ENCODE peak calls at places on chromosomes 5 and 9, in six cellular contexts. One of them, this sample, is unnamed.

GRCh38 chr5:78677777-78678668 is 29.5 kb upstream of the LHFPL2 start:
- DNase-seq in mesenchymal stem cell: peak
- DNase-seq in H1: no peak
- DNase-seq in H9: no peak
- DNase-seq in mesendoderm: peak
- DNase-seq in neuronal stem cell: no peak
- DNase-seq in this sample: peak

GRCh38 chr5:35319231-35320002 is 89.1 kb upstream of the PRLR start:
- DNase-seq in mesendoderm: no peak
- DNase-seq in neuronal stem cell: no peak
- DNase-seq in H9: no peak
- DNase-seq in mesenchymal stem cell: peak
- DNase-seq in H1: no peak
- DNase-seq in this sample: peak

GRCh38 chr9:91966503-91966902 is 16.5 kb upstream of the ROR2 start:
- DNase-seq in neuronal stem cell: no peak
- DNase-seq in H1: no peak
- DNase-seq in mesendoderm: no peak
- DNase-seq in H9: no peak
- DNase-seq in mesenchymal stem cell: no peak
- DNase-seq in this sample: peak

GRCh38 chr5:148967783-148968182 is 95.1 kb downstream of the SH3TC2 start:
- DNase-seq in mesendoderm: no peak
- DNase-seq in mesenchymal stem cell: peak
- DNase-seq in H1: no peak
- DNase-seq in neuronal stem cell: no peak
- DNase-seq in H9: no peak
- DNase-seq in this sample: no peak

GRCh38 chr5:150340614-150341265 is 16.8 kb upstream of the TCOF1 start:
- DNase-seq in H1: no peak
- DNase-seq in neuronal stem cell: no peak
- DNase-seq in mesendoderm: no peak
- DNase-seq in mesenchymal stem cell: no peak
- DNase-seq in H9: no peak
- DNase-seq in this sample: no peak

GRCh38 chr9:36191290-36191645 is 547 bp downstream of the CLTA start:
- DNase-seq in H1: no peak
- DNase-seq in H9: no peak
- DNase-seq in mesendoderm: peak
- DNase-seq in mesenchymal stem cell: peak
- DNase-seq in neuronal stem cell: no peak
- DNase-seq in this sample: no peak

GRCh38 chr5:120576588-120576987 is 112.5 kb downstream of the PRR16 start:
- DNase-seq in H9: peak
- DNase-seq in mesendoderm: peak
- DNase-seq in neuronal stem cell: no peak
- DNase-seq in mesenchymal stem cell: no peak
- DNase-seq in H1: no peak
- DNase-seq in this sample: no peak

GRCh38 chr5:137995077-137995746 is 37.7 kb downstream of the FAM13B start:
- DNase-seq in H9: no peak
- DNase-seq in mesendoderm: no peak
- DNase-seq in mesenchymal stem cell: peak
- DNase-seq in neuronal stem cell: no peak
- DNase-seq in H1: no peak
- DNase-seq in this sample: peak

GRCh38 chr5:78405820-78406750 is 45.7 kb downstream of the SCAMP1 start:
- DNase-seq in H1: no peak
- DNase-seq in mesendoderm: no peak
- DNase-seq in neuronal stem cell: no peak
- DNase-seq in H9: no peak
- DNase-seq in mesenchymal stem cell: peak
- DNase-seq in this sample: peak

GRCh38 chr5:68894673-68895072 is 199.1 kb upstream of the SLC30A5 start:
- DNase-seq in H9: no peak
- DNase-seq in mesendoderm: peak
- DNase-seq in mesenchymal stem cell: no peak
- DNase-seq in neuronal stem cell: no peak
- DNase-seq in H1: no peak
- DNase-seq in this sample: no peak

GRCh38 chr9:106532616-106533015 is 330.4 kb upstream of the ZNF462 start:
- DNase-seq in H1: no peak
- DNase-seq in mesendoderm: no peak
- DNase-seq in H9: peak
- DNase-seq in mesenchymal stem cell: no peak
- DNase-seq in neuronal stem cell: no peak
- DNase-seq in this sample: no peak

DNA sequence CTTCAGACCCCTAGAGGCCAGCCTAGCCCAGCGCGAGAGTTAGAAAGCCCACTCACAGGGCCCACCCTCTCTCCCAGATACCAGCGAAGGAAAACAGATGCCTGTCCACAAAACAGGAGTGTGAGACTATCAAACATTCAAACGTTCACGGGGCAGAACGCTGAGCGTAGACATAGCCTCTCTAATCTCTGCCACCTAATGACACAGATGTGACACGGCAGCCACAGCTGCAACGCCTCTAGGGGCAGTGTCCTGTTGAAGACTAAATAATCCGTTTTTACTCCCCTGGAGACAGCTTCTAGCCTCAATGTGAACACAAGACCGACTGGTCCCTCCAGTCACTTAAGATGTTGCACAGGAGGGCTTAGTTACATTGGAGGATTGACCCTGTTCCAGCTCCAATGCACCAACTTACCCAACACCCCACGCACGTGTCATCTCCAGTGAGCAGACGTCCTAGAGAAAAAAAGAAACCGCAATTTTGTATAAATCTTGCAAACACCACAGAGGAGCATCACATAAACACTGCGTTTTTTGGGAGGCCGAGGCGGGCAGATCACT is 14.3 kb downstream of the DIPK1B start:
- DNase-seq in mesendoderm: peak
- DNase-seq in H9: no peak
- DNase-seq in mesenchymal stem cell: peak
- DNase-seq in H1: no peak
- DNase-seq in neuronal stem cell: no peak
- DNase-seq in this sample: peak
- H3K4ac ChIP-seq in mesendoderm: no peak
- H3K4ac ChIP-seq in H9: no peak
- H3K4ac ChIP-seq in mesenchymal stem cell: no peak
- H3K4ac ChIP-seq in H1: no peak
- H3K4ac ChIP-seq in neuronal stem cell: no peak
- H3K4ac ChIP-seq in this sample: no peak

GRCh38 chr5:76386360-76386759 is 16.7 kb upstream of the IQGAP2 start:
- DNase-seq in mesenchymal stem cell: no peak
- DNase-seq in H1: no peak
- DNase-seq in H9: no peak
- DNase-seq in neuronal stem cell: no peak
- DNase-seq in mesendoderm: no peak
- DNase-seq in this sample: no peak

GRCh38 chr5:76388791-76389512 is 14.1 kb upstream of the IQGAP2 start:
- DNase-seq in H1: no peak
- DNase-seq in neuronal stem cell: no peak
- DNase-seq in mesendoderm: no peak
- DNase-seq in H9: no peak
- DNase-seq in mesenchymal stem cell: no peak
- DNase-seq in this sample: no peak

GRCh38 chr5:76389513-76390154 is 13.5 kb upstream of the IQGAP2 start:
- DNase-seq in H9: no peak
- DNase-seq in mesenchymal stem cell: no peak
- DNase-seq in H1: no peak
- DNase-seq in neuronal stem cell: no peak
- DNase-seq in mesendoderm: no peak
- DNase-seq in this sample: no peak

GRCh38 chr5:76385540-76385939 is 17.5 kb upstream of the IQGAP2 start:
- DNase-seq in mesenchymal stem cell: no peak
- DNase-seq in neuronal stem cell: no peak
- DNase-seq in mesendoderm: no peak
- DNase-seq in H9: no peak
- DNase-seq in H1: no peak
- DNase-seq in this sample: no peak

DNA sequence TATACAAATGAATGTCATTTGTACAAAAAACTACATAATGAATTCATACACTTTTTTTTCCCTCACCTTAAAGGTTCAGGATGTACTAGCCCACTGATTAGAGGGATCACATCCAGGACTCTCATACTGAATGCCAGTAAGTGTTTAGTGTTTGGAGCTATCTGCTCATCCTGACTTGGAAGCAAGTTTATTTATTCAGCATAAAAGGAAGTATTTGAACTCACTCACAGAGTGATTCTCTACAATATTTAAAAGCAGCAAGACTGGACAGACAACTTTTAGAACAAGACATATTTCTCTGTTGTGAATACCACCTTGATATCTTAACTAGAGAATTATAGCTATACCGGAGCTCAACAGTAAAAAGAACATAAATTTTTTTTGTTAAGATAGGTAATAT is 14.8 kb upstream of the IQGAP2 start:
- DNase-seq in mesenchymal stem cell: no peak
- DNase-seq in mesendoderm: no peak
- DNase-seq in H1: no peak
- DNase-seq in H9: no peak
- DNase-seq in neuronal stem cell: no peak
- DNase-seq in this sample: no peak
- H3K4ac ChIP-seq in mesenchymal stem cell: no peak
- H3K4ac ChIP-seq in mesendoderm: no peak
- H3K4ac ChIP-seq in H1: no peak
- H3K4ac ChIP-seq in H9: no peak
- H3K4ac ChIP-seq in neuronal stem cell: no peak
- H3K4ac ChIP-seq in this sample: no peak

GRCh38 chr5:9514968-9515367 is 30.9 kb downstream of the SEMA5A start:
- DNase-seq in mesendoderm: no peak
- DNase-seq in H9: no peak
- DNase-seq in mesenchymal stem cell: no peak
- DNase-seq in H1: no peak
- DNase-seq in neuronal stem cell: no peak
- DNase-seq in this sample: no peak
- H3K4ac ChIP-seq in mesendoderm: no peak
- H3K4ac ChIP-seq in H9: no peak
- H3K4ac ChIP-seq in mesenchymal stem cell: no peak
- H3K4ac ChIP-seq in H1: no peak
- H3K4ac ChIP-seq in neuronal stem cell: no peak
- H3K4ac ChIP-seq in this sample: no peak

GRCh38 chr9:77735515-77735914 is 87.4 kb upstream of the GNA14 start:
- DNase-seq in H9: no peak
- DNase-seq in H1: no peak
- DNase-seq in mesendoderm: peak
- DNase-seq in neuronal stem cell: no peak
- DNase-seq in mesenchymal stem cell: no peak
- DNase-seq in this sample: peak
- H3K4ac ChIP-seq in H9: no peak
- H3K4ac ChIP-seq in H1: no peak
- H3K4ac ChIP-seq in mesendoderm: no peak
- H3K4ac ChIP-seq in neuronal stem cell: no peak
- H3K4ac ChIP-seq in mesenchymal stem cell: no peak
- H3K4ac ChIP-seq in this sample: peak

DNA sequence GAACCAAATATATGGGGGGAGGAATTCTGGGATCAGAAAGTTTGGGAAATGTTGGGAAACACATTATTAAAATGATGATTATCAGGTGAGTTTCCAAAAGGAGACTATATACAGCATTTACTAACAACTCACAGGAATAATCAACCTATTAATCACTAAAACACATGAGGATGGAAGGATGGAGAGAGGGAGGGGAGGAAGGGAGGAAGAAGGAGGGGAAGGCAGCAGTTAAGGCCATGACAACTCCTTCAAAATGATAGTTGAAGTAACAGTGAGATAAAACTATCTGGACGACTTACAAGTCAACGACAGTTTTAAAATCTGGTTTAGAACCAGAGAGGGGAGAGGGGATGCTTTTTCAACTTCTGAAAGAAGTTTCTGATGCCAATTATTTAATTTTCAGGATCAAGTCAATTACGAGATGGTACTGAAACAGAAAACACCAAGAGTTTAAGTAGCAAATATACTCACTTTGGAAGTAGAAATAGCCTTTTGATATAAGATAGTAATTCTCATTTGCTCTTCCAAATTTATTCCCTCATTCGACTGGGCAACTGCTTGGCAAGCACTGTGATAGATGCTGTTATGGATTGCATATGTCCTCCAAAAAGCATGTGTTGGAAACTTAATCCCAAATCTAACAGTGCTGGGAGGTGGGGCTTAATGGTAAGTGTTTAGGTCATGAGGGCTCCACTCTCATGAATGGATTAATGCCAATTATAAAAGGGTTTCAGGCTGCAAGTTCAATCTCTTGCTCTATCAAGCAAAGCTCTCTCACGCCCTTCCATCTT is 30.4 kb downstream of the FBXW11 start:
- DNase-seq in H9: no peak
- DNase-seq in mesenchymal stem cell: no peak
- DNase-seq in mesendoderm: no peak
- DNase-seq in neuronal stem cell: no peak
- DNase-seq in H1: no peak
- DNase-seq in this sample: no peak
- H3K4ac ChIP-seq in H9: no peak
- H3K4ac ChIP-seq in mesenchymal stem cell: no peak
- H3K4ac ChIP-seq in mesendoderm: no peak
- H3K4ac ChIP-seq in neuronal stem cell: no peak
- H3K4ac ChIP-seq in H1: no peak
- H3K4ac ChIP-seq in this sample: no peak

DNA sequence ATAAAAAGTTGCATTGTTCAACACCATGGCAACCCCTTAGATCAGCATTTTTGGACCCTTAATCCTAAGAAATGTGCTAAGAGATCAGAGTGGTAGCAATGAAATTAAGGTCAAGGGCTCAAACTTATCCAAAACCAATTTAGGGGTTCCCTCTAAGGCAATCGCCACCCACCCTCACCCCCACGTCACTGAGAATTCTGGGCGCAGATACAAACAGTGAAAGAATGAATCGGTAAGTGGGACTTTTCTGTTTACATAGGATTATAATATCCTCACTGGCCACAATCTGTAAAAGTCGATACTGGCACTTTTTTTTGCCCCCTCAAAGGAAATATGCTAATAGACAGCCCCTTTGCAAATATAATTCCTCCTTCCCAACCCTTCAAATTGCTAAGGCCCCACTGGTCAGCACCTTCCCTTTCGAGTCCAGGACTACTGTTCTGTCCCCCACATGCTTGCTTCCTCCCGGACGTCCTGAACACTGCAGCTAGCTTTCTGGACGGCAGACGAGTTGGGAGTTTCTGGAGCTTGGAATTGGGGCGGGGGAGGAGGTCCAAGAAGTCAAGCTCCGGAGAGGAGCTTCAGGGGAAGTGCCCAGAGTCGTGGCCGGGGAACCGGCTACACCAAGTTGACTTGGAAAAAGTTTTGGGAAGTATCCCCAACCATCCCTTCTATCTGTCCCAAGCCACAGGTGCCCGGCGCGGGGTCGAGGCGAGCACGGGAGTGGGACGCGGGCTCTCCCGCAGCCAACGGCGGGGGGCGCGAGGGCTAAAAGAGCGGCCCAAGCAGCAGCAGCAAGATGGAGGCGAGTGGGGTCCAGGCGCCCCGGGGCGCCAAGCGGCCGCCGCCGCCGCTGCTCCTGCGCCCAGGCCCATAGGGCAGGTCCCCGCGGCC is 2.1 kb downstream of the GAS1 start:
- DNase-seq in H9: peak
- DNase-seq in mesenchymal stem cell: peak
- DNase-seq in neuronal stem cell: no peak
- DNase-seq in mesendoderm: peak
- DNase-seq in H1: no peak
- DNase-seq in this sample: peak
- H3K4ac ChIP-seq in H9: no peak
- H3K4ac ChIP-seq in mesenchymal stem cell: no peak
- H3K4ac ChIP-seq in neuronal stem cell: no peak
- H3K4ac ChIP-seq in mesendoderm: no peak
- H3K4ac ChIP-seq in H1: no peak
- H3K4ac ChIP-seq in this sample: peak

This sample was measured in IMR-90.